ENCODE peak calls at places on chromosomes 3 and 15, in ten cellular contexts. W is Peyer's patch, N is GM10248, P is IMR-90, D is tibial artery, G is fibroblast of pulmonary artery, F is GM23338, J is GM06990, O is HCT116, Z is pancreas. U is an unnamed sample.

GRCh38 chr3:168094580-168094876 is 1.2 kb downstream of the GOLIM4 start:
- DNase-seq in W (no peak), N (no peak), P (no peak), D (peak), G (no peak), F (no peak), J (no peak), O (no peak), Z (no peak), U (no peak)

GRCh38 chr15:47477253-47477652 is 240.1 kb upstream of the SEMA6D start:
- DNase-seq in W (no peak), N (no peak), P (no peak), D (no peak), G (peak), F (no peak), J (no peak), O (no peak), Z (no peak), U (no peak)

GRCh38 chr3:50617096-50617791 is at the start of gene MAPKAPK3:
- DNase-seq in W (no peak), N (no peak), P (no peak), D (peak), G (no peak), F (no peak), J (no peak), O (no peak), Z (no peak), U (no peak)

GRCh38 chr3:49630784-49631183 is 43.4 kb upstream of the APEH start:
- DNase-seq in W (no peak), N (no peak), P (no peak), D (no peak), G (no peak), F (no peak), J (no peak), O (no peak), Z (no peak), U (no peak)

GRCh38 chr3:27094721-27095120 is 274.5 kb downstream of the NEK10 start:
- DNase-seq in W (no peak), N (no peak), P (no peak), D (no peak), G (peak), F (no peak), J (no peak), O (no peak), Z (no peak), U (no peak)

GRCh38 chr3:122697952-122698625 is 17.4 kb downstream of the PARP14 start:
- DNase-seq in W (peak), N (peak), P (no peak), D (no peak), G (no peak), F (no peak), J (peak), O (no peak), Z (no peak), U (no peak)

GRCh38 chr15:66927326-66928077 is 137.9 kb upstream of the SMAD3 start:
- DNase-seq in W (no peak), N (no peak), P (peak), D (no peak), G (peak), F (no peak), J (no peak), O (no peak), Z (no peak), U (no peak)

GRCh38 chr3:18234717-18235335 is 190.3 kb downstream of the SATB1 start:
- DNase-seq in W (no peak), N (no peak), P (no peak), D (no peak), G (no peak), F (peak), J (no peak), O (no peak), Z (no peak), U (no peak)

GRCh38 chr3:154151969-154152368 is 30.8 kb downstream of the ARHGEF26 start:
- DNase-seq in W (no peak), N (no peak), P (peak), D (no peak), G (peak), F (no peak), J (no peak), O (no peak), Z (no peak), U (no peak)

GRCh38 chr3:156826896-156827882 is 1.0 kb downstream of the LEKR1 start:
- DNase-seq in W (no peak), N (peak), P (no peak), D (no peak), G (no peak), F (peak), J (no peak), O (no peak), Z (no peak), U (no peak)

DNA sequence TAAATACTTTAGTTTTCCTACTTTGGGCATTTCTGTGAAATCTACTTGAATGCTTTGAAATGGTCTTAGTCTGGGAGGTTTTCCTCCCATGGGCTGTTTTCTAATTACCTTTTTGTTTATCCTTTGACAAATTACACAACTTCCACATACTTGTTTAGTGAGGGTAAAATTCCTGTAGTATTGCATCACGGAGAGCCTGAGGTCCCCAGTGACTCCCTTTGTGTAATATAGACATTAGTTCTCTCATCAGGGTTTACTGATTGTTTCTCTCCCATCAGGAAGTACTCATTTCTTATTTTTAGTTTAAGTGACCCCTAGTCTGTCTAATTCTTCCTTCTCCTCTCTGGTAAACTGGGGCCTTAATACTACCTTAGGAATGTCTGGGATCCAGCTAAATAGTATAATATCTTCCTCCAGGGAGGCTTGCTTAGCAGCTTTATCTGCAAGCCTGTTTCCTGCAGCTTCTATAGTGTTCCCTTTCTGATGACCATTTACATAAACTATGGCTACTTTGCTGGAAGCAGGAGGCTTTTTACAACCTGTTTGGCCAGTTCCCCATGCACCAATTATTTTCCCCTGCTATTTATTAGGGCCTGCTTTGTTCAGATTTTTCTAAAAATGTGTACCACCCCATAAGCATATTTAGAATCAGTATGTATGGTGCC is 87.2 kb upstream of the XCR1 start:
- DNase-seq in W (no peak), N (no peak), P (peak), D (no peak), G (peak), F (no peak), J (no peak), O (no peak), Z (no peak), U (no peak)
- TF ChIP-seq CTCF in W (no peak), N (no peak), P (no peak), D (no peak), G (no peak), F (no peak), J (no peak), O (no peak), Z (no peak), U (no peak)

DNA sequence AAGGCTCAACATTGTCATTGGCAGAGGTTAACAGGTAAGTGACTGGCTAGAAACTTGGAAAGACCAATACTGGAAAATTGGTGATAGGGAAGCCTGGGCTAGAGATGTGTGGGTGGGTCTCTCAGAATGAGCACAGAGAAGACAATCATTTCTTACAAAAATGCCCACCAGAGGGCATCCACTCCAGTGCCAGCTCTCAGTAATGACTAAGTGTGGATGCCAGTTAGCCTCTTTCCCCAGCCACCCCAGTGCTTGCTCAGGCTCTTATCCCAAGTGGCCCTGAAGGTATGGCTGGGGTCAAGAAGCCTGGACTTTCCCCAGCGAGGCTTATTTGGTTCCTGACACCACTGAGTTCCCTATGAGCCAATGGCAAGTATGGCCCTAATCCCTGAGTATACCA is 115.9 kb upstream of the ST8SIA2 start:
- DNase-seq in W (no peak), N (peak), P (no peak), D (no peak), G (no peak), F (peak), J (no peak), O (peak), Z (peak), U (no peak)
- TF ChIP-seq CTCF in W (no peak), N (peak), P (no peak), D (no peak), G (no peak), F (peak), J (peak), O (peak), Z (no peak), U (peak)

GRCh38 chr3:140910860-140911259 is 30.8 kb upstream of the SLC25A36 start:
- DNase-seq in W (no peak), N (no peak), P (peak), D (no peak), G (peak), F (peak), J (no peak), O (peak), Z (no peak), U (no peak)
- TF ChIP-seq CTCF in W (no peak), N (no peak), P (no peak), D (no peak), G (peak), F (peak), J (no peak), O (peak), Z (no peak), U (no peak)

GRCh38 chr3:9731206-9732079 is at the start of gene BRPF1:
- DNase-seq in W (peak), N (peak), P (peak), D (peak), G (peak), F (peak), J (peak), O (peak), Z (peak), U (peak)
- TF ChIP-seq CTCF in W (no peak), N (no peak), P (no peak), D (peak), G (no peak), F (no peak), J (no peak), O (no peak), Z (no peak), U (no peak)

GRCh38 chr15:62020576-62021160 is 39.6 kb downstream of the VPS13C start:
- DNase-seq in W (no peak), N (no peak), P (peak), D (no peak), G (peak), F (no peak), J (no peak), O (no peak), Z (no peak), U (no peak)

GRCh38 chr15:62027916-62028315 is 32.3 kb downstream of the VPS13C start:
- DNase-seq in W (no peak), N (no peak), P (no peak), D (no peak), G (no peak), F (no peak), J (no peak), O (no peak), Z (no peak), U (no peak)

GRCh38 chr15:62026707-62027565 is 33.3 kb downstream of the VPS13C start:
- DNase-seq in W (no peak), N (no peak), P (no peak), D (no peak), G (no peak), F (no peak), J (no peak), O (no peak), Z (no peak), U (no peak)

DNA sequence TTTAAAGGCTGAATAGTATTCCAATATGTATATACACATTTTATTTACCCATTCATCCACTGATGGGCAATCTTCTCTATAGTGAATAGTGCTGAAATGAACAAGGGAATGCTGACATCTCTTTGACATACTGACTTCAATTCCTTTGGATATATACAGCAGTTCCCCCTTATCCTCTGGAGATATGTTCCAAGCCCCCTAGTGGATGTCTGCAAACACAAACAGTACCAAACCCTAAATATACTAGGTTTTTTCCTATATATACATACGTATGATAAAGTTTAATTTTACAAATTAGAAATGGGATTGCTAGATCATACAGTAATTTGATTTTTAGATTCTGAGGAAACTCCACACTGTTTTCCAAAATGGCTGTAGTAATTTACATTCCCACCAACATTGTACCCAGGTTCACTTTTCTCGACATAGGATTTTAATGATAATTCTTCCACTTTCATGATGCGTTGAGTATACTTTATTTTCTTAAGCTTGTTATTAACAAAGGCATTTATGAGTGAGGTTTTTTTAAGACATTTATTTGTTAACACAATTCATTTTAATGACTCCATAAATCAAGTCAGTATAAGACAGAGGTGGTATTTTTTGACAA is 38.2 kb downstream of the VPS13C start:
- DNase-seq in W (no peak), N (no peak), P (no peak), D (no peak), G (peak), F (peak), J (no peak), O (peak), Z (no peak), U (no peak)
- TF ChIP-seq CTCF in W (no peak), N (no peak), P (no peak), D (no peak), G (peak), F (peak), J (peak), O (peak), Z (no peak), U (peak)

GRCh38 chr15:57306944-57307411 is 69.3 kb upstream of the CGNL1 start:
- DNase-seq in W (no peak), N (no peak), P (no peak), D (no peak), G (no peak), F (peak), J (no peak), O (no peak), Z (no peak), U (no peak)
- TF ChIP-seq CTCF in W (no peak), N (no peak), P (no peak), D (no peak), G (no peak), F (no peak), J (no peak), O (no peak), Z (no peak), U (no peak)

GRCh38 chr15:51289290-51289689 is 49.1 kb downstream of the CYP19A1 start:
- DNase-seq in W (no peak), N (no peak), P (no peak), D (no peak), G (no peak), F (no peak), J (no peak), O (no peak), Z (no peak), U (no peak)

GRCh38 chr15:51288143-51289065 is 50.0 kb downstream of the CYP19A1 start:
- DNase-seq in W (no peak), N (no peak), P (no peak), D (no peak), G (peak), F (no peak), J (no peak), O (no peak), Z (no peak), U (no peak)

GRCh38 chr15:51283026-51283425 is 55.4 kb downstream of the CYP19A1 start:
- DNase-seq in W (no peak), N (peak), P (no peak), D (no peak), G (no peak), F (no peak), J (peak), O (no peak), Z (no peak), U (no peak)

GRCh38 chr15:51284871-51285270 is 53.5 kb downstream of the CYP19A1 start:
- DNase-seq in W (no peak), N (no peak), P (no peak), D (no peak), G (no peak), F (no peak), J (no peak), O (no peak), Z (no peak), U (no peak)

GRCh38 chr15:51286816-51287215 is 51.6 kb downstream of the CYP19A1 start:
- DNase-seq in W (no peak), N (peak), P (no peak), D (no peak), G (no peak), F (peak), J (no peak), O (no peak), Z (no peak), U (no peak)
- TF ChIP-seq CTCF in W (no peak), N (peak), P (no peak), D (no peak), G (no peak), F (peak), J (peak), O (peak), Z (no peak), U (no peak)